ENCODE peak calls at places on chromosomes 4 and X, in four cellular contexts. Q is pancreas, O is SK-N-SH, M is colonic mucosa. L is an unnamed sample. For H3K4me1, the result is how much of the 10 kb centered on the place peaks cover.

GRCh38 chrX:73562458-73562857 is 539 bp upstream of the CHIC1 start:
- DNase-seq in Q (no peak), O (no peak), M (no peak), L (no peak)

GRCh38 chr4:91064157-91064853 is 937.1 kb downstream of the CCSER1 start:
- DNase-seq in Q (no peak), O (peak), M (no peak), L (no peak)

GRCh38 chr4:17667653-17668201 is 53.3 kb downstream of the MED28 start:
- DNase-seq in Q (no peak), O (no peak), M (no peak), L (no peak)

GRCh38 chr4:137861682-137862081 is 329.4 kb upstream of the PCDH18 start:
- DNase-seq in Q (no peak), O (peak), M (no peak), L (no peak)

GRCh38 chr4:152309418-152309817 is 226.5 kb downstream of the FBXW7 start:
- DNase-seq in Q (no peak), O (peak), M (no peak), L (no peak)

GRCh38 chrX:23699636-23700194 is 32.4 kb downstream of the PRDX4 start:
- DNase-seq in Q (no peak), O (no peak), M (peak), L (no peak)

GRCh38 chr4:187088070-187088799 is 364.6 kb upstream of the FAT1 start:
- DNase-seq in Q (no peak), O (no peak), M (no peak), L (no peak)

GRCh38 chrX:1323315-1323714 is 13.3 kb upstream of the IL3RA start:
- DNase-seq in Q (no peak), O (peak), M (peak), L (peak)

GRCh38 chrX:151694661-151695582 is at the start of gene PRRG3:
- DNase-seq in Q (no peak), O (no peak), M (no peak), L (no peak)

GRCh38 chr4:25310066-25310824 is 2.3 kb upstream of the ZCCHC4 start:
- DNase-seq in Q (no peak), O (no peak), M (no peak), L (no peak)

GRCh38 chr4:146379744-146380143 is 142.0 kb downstream of the SLC10A7 start:
- DNase-seq in Q (no peak), O (no peak), M (no peak), L (no peak)

GRCh38 chr4:29309050-29309449 is 1411.1 kb upstream of the PCDH7 start:
- DNase-seq in Q (no peak), O (no peak), M (no peak), L (no peak)

DNA sequence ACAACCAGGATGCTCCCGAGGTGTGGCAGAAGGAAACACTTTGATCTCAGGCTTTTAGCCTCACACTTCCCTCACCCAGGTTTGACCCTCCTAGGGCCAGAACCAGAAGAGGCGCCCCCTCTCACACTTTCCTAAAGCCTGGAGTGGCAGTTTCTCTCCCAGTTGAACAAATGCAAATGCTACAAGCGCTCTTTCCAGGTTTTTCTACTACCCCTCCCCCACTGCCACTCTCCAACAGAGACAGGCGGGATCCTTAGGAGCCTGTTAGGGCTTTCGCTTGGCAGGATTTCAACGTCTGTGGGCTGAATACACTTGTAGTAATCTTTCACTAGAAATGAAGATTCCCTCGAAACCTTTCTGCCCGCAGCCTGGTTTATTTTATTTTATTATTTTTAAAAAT is 2.4 kb downstream of the TSC22D3 start:
- DNase-seq in Q (peak), O (no peak), M (no peak), L (no peak)
- H3K4me3 ChIP-seq in Q (peak), O (no peak), M (no peak), L (no peak)

GRCh38 chr4:144356941-144357381 is 216.4 kb upstream of the GYPA start:
- DNase-seq in Q (no peak), O (no peak), M (no peak), L (no peak)
- H3K4me1 ChIP-seq in Q (under half), O (under half), M (under half), L (under half)

DNA sequence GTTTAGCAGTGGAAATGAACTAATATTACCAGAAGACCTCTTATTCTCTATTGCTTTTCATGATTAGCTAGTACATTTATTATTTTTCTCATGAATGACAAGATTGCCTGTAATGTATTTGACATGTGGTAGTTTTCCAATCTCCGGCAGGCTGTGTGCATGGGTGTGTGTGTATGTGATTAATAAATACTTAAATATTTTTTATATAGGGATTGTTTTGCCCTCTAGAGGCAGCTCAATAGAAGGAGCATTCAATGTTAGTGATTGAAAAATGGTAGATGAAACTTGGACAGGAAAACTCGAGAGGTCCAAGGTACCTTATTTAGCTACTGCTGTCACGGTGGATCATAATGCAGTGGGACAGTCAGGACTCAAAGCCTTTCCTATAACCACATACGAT is 457.6 kb downstream of the IL1RAPL1 start:
- DNase-seq in Q (no peak), O (no peak), M (no peak), L (no peak)
- TF ChIP-seq CTCF in Q (no peak), O (peak), M (no peak), L (no peak)

GRCh38 chr4:100696531-100696930 is 178.7 kb upstream of the EMCN start:
- DNase-seq in Q (no peak), O (no peak), M (no peak), L (no peak)
- H3K4me3 ChIP-seq in Q (no peak), O (no peak), M (no peak), L (no peak)

GRCh38 chrX:65697173-65697572 is 29.7 kb downstream of the MSN start:
- DNase-seq in Q (no peak), O (no peak), M (no peak), L (no peak)
- H3K4me1 ChIP-seq in Q (under half), O (under half), M (under half), L (under half)

GRCh38 chrX:119758682-119759332 is 419 bp downstream of the SOWAHD start:
- DNase-seq in Q (peak), O (peak), M (no peak), L (peak)
- TF ChIP-seq CTCF in Q (no peak), O (no peak), M (no peak), L (no peak)

DNA sequence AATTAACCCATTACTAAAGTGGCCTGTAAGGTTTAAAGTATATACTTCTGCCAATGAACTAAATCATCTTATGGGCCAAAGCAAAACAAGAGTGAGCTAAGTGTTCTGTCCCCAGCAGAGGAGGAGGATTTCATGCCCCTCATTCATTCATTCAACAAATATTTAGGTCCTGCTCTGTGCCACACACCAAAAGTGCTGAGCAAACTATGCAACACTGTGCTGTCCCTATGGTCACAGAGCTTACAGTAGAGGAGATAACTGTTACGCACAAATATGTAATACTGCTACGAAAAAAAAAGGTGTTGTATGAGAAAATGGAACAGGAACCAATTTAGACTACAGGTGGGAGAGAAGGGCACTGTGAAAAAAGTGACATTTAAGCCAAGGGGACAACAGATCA is 1.7 kb downstream of the SH3KBP1 start:
- DNase-seq in Q (no peak), O (no peak), M (no peak), L (no peak)
- H3K4me3 ChIP-seq in Q (no peak), O (peak), M (no peak), L (no peak)

GRCh38 chr4:76751612-76752343 is 146.2 kb downstream of the SOWAHB start:
- DNase-seq in Q (no peak), O (no peak), M (no peak), L (no peak)

GRCh38 chr4:76750716-76751115 is 147.2 kb downstream of the SOWAHB start:
- DNase-seq in Q (no peak), O (no peak), M (no peak), L (no peak)

GRCh38 chr4:76747613-76748012 is 150.3 kb downstream of the SOWAHB start:
- DNase-seq in Q (no peak), O (no peak), M (no peak), L (no peak)

GRCh38 chr4:76748649-76749048 is 149.3 kb downstream of the SOWAHB start:
- DNase-seq in Q (peak), O (peak), M (peak), L (no peak)

DNA sequence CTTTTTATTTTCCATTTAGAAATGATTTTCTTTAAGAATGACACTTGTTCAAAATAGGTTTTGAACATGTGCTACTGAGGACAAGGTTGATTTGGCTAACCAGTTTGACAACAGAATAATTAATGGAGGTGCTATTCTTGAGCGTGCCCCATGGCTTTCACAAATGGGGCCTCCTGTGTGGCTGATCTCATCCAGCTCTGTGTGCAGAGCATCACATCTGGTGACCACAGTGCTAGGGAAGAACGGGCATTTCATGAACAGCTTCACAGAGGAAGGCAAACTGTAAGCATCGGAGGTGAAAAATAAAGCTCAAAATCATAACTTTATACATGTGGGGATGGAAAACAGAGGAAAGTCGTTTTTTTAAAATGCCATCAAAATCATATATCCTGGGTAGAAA is 148.6 kb downstream of the SOWAHB start:
- DNase-seq in Q (no peak), O (no peak), M (no peak), L (no peak)
- H3K4me1 ChIP-seq in Q (under half), O (under half), M (under half), L (under half)

DNA sequence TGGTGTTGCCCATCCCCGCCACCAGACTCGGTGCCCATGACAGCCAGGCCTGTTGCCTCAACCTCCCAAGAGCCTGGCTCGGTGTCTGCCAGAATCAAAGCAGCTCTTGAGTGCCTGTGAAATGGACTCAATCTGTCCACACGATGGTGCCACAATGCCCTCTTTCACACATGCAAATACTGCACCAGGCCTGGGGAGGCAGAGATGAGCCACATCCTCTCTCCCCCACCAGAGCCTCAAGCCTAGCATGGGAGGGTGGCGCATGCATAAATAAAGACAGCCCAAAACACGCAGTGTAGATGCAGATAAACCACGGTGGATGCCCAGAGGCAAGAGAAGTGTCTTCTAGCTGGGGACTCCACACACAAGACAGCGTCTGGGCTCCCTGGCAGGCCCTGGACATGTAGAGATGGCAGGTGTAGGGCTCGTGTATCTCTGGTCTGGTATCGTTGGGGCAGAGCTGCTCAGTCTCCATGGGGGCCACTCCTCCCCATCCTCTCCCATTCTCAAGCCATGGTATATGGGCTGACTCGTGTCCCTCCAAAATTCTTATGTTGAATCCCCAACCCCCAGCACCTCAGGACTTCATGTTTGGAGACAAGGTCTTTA is 65.6 kb downstream of the JAKMIP1 start:
- DNase-seq in Q (no peak), O (no peak), M (no peak), L (no peak)
- TF ChIP-seq CTCF in Q (no peak), O (no peak), M (no peak), L (no peak)

GRCh38 chr4:106418444-106418843 is 49.9 kb upstream of the GIMD1 start:
- DNase-seq in Q (no peak), O (peak), M (no peak), L (no peak)
- H3K4me3 ChIP-seq in Q (no peak), O (no peak), M (no peak), L (no peak)